ENCODE peak calls at places on chromosomes 11 and 22, in five cellular contexts. L is neural progenitor cell, Y is fibroblast of lung, J is adipocyte, S is HCT116. Z is an unnamed sample.

GRCh38 chr11:109784536-109784935 is 308.7 kb upstream of the ZC3H12C start:
- DNase-seq in L (no peak), Y (no peak), J (no peak), S (no peak), Z (no peak)

GRCh38 chr11:121082670-121083069 is 18.4 kb upstream of the TECTA start:
- DNase-seq in L (peak), Y (peak), J (no peak), S (no peak), Z (no peak)

GRCh38 chr11:122163420-122163819 is 47.4 kb upstream of the BLID start:
- DNase-seq in L (no peak), Y (no peak), J (no peak), S (no peak), Z (no peak)

GRCh38 chr11:85663080-85663729 is 1.7 kb downstream of the CREBZF start:
- DNase-seq in L (no peak), Y (peak), J (peak), S (no peak), Z (no peak)

GRCh38 chr11:70824590-70825300 is 426.4 kb downstream of the CTTN start:
- DNase-seq in L (peak), Y (no peak), J (no peak), S (no peak), Z (peak)

GRCh38 chr11:130646881-130647280 is 198.4 kb downstream of the ADAMTS15 start:
- DNase-seq in L (no peak), Y (no peak), J (no peak), S (no peak), Z (no peak)

GRCh38 chr11:69073445-69073844 is 24.7 kb downstream of the TPCN2 start:
- DNase-seq in L (no peak), Y (no peak), J (no peak), S (no peak), Z (no peak)

GRCh38 chr11:19723572-19724342 is 11.1 kb downstream of the NAV2 start:
- DNase-seq in L (no peak), Y (peak), J (peak), S (peak), Z (no peak)

GRCh38 chr11:83409891-83410290 is 123.7 kb upstream of the CCDC90B start:
- DNase-seq in L (no peak), Y (no peak), J (no peak), S (no peak), Z (no peak)

GRCh38 chr11:73990727-73991126 is 8.1 kb upstream of the UCP2 start:
- DNase-seq in L (no peak), Y (no peak), J (no peak), S (no peak), Z (no peak)

GRCh38 chr22:23033116-23033905 is 37.0 kb upstream of the GNAZ start:
- DNase-seq in L (no peak), Y (no peak), J (no peak), S (no peak), Z (no peak)

GRCh38 chr11:118660646-118661424 is 18.6 kb downstream of the TREH start:
- DNase-seq in L (no peak), Y (no peak), J (no peak), S (no peak), Z (no peak)

GRCh38 chr22:46054091-46054877 is 77.3 kb upstream of the WNT7B start:
- DNase-seq in L (no peak), Y (peak), J (peak), S (no peak), Z (no peak)

GRCh38 chr22:46052331-46052771 is 75.4 kb upstream of the WNT7B start:
- DNase-seq in L (no peak), Y (no peak), J (peak), S (no peak), Z (no peak)

GRCh38 chr22:46052801-46053562 is 76.0 kb upstream of the WNT7B start:
- DNase-seq in L (no peak), Y (peak), J (peak), S (no peak), Z (no peak)

GRCh38 chr22:46054878-46055158 is 77.9 kb upstream of the WNT7B start:
- DNase-seq in L (no peak), Y (no peak), J (no peak), S (no peak), Z (no peak)

DNA sequence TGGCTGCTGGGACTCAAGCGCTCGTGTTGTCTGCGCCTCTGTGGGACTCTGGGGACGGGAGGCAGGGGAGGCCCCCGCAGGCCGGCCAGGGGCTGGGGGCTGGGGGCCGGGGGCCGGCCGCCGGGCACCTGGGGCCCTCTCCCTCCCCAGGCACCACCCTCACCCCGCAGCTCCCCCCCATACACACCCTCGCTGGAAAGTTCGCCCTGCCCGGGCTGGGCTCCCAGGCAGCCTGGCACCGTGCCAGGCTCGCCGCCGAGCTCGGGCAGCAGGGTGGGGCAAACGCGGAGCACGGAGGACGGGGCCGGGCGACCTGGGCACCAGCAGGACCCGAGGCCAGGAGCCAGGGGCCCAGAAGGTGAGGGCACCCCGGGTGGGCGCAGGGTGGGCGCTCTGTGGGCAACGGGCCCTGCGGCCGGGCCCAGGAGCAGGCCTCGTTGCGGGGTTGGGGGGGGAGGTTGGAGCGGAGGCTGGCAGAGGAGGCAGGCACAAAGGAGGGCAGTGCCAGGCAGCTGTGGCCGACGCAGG is 76.7 kb upstream of the WNT7B start:
- DNase-seq in L (no peak), Y (peak), J (peak), S (no peak), Z (no peak)
- H3K9ac ChIP-seq in L (no peak), Y (peak), J (peak), S (peak), Z (no peak)

GRCh38 chr11:96168623-96169022 is 174.4 kb downstream of the MAML2 start:
- DNase-seq in L (no peak), Y (peak), J (peak), S (no peak), Z (no peak)
- H3K9ac ChIP-seq in L (no peak), Y (no peak), J (peak), S (no peak), Z (no peak)

GRCh38 chr22:25962711-25963110 is 206.6 kb upstream of the SEZ6L start:
- DNase-seq in L (no peak), Y (no peak), J (no peak), S (no peak), Z (no peak)

GRCh38 chr22:25969286-25969685 is 200.0 kb upstream of the SEZ6L start:
- DNase-seq in L (no peak), Y (no peak), J (no peak), S (no peak), Z (no peak)

GRCh38 chr22:25965331-25965730 is 203.9 kb upstream of the SEZ6L start:
- DNase-seq in L (no peak), Y (no peak), J (no peak), S (no peak), Z (no peak)

GRCh38 chr22:25969901-25970300 is 199.4 kb upstream of the SEZ6L start:
- DNase-seq in L (no peak), Y (no peak), J (no peak), S (no peak), Z (no peak)

DNA sequence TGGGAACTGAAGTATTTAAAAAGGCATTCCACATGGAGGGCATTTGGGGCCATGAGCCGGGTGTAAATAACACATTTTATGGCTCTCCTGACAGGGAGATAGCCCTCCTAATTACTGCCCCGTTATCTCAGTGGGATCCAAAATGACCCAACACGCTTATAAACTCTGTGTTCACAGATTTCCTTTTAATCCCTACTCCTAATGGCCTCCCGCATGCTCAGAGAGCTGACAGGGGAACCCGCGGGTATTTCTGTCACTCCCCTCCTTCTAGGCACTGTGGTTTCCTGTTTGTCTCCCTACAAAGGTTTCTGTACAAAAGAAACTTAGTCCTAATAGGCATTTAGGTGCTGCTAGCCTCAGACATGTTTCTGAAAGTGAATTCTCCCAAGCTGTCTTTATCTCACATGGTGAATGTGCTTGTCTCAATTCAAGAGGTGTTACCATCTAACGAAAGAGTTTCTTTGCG is 202.8 kb upstream of the SEZ6L start:
- DNase-seq in L (peak), Y (no peak), J (no peak), S (no peak), Z (no peak)
- H3K9ac ChIP-seq in L (no peak), Y (no peak), J (no peak), S (no peak), Z (no peak)

DNA sequence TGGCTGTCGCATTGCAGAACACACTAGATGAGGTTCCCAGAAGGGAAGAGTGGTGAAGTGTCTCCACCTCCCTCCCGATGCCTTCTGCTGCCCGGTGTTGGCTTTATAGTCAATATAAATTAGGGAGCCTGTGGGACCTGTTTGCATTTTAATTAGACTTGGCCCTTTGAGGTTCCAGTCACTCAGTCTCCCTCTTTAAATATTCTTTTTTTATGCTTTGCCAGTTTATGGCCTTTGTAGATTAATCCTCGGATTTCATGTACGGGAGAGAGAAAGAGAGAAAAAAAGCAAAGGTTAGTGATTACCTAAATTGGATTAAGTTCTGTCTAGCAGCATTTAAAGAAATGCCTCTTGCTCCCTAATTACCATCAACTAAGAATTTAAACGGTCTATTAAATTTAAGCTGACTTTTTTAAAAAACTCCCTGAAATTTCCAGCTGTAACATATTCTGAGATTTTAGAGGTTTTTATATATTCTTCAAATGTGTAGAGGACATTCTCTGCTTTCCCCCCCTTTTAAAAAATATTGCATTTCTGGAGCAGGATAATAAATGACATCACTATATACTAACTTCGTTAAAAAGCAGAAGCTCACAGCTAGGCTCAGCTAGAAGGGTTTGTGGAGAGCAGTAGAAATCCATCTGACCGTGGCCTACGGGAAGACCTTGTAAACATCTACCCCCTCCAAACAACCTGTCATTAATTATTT is 84.4 kb downstream of the PRR5L start:
- DNase-seq in L (no peak), Y (no peak), J (no peak), S (no peak), Z (no peak)
- H3K9ac ChIP-seq in L (no peak), Y (no peak), J (no peak), S (no peak), Z (no peak)

DNA sequence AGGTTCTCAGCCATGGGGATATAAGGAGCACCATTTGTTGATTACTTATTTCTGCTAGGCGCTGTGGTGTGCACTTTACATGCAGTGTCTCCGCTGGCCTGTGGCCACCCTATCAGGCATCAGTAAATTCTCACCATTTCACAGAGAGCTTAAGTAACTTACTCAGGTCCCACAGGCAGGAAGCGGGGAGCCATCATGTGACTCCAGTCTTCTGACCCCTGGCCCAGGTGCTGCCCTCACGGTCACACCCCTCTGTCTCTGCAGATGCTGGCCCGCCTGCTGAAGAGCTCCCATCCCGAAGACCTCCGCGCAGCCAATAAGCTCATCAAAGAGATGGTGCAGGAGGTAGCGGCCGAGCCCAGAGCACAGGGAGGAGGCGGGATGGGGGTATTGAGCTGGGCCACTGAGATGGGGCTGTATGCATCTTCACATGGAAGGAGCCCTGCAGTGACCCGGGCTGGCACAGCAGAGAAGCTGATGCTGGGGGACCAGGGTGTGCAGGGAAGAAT is 12.8 kb downstream of the GGA1 start:
- DNase-seq in L (no peak), Y (no peak), J (no peak), S (no peak), Z (no peak)
- H3K9ac ChIP-seq in L (no peak), Y (no peak), J (no peak), S (no peak), Z (no peak)

GRCh38 chr11:114482114-114482513 is 42.8 kb downstream of the REXO2 start:
- DNase-seq in L (peak), Y (no peak), J (peak), S (no peak), Z (no peak)
- H3K9ac ChIP-seq in L (no peak), Y (no peak), J (no peak), S (no peak), Z (no peak)

Z was measured in NT2/D1.